ENCODE peak calls at places on chromosomes 5 and 9, in nine cellular contexts. U, W, L, Q, P, C, E, N and Y are unnamed samples.

GRCh38 chr5:35681911-35682310 is 64.2 kb downstream of the SPEF2 start:
- DNase-seq in P (no peak), C (no peak), U (no peak), L (no peak), N (no peak), W (no peak), E (no peak), Q (no peak), Y (no peak)

GRCh38 chr5:115815006-115815692 is 1.3 kb downstream of the CDO1 start:
- DNase-seq in E (no peak), U (no peak), N (no peak), P (no peak), Q (no peak), L (no peak), C (no peak), W (no peak), Y (no peak)

GRCh38 chr5:198941-199820 is 7.9 kb downstream of the LRRC14B start:
- DNase-seq in N (no peak), Q (no peak), U (no peak), P (no peak), E (no peak), L (no peak), W (no peak), C (no peak), Y (no peak)

GRCh38 chr5:178998441-178998840 is 3.3 kb upstream of the GRM6 start:
- DNase-seq in E (no peak), U (no peak), L (no peak), Q (no peak), W (no peak), P (no peak), C (no peak), N (no peak), Y (no peak)

GRCh38 chr5:147750065-147750464 is 32.5 kb downstream of the JAKMIP2 start:
- DNase-seq in W (no peak), N (no peak), P (peak; percentile 6), Q (no peak), E (no peak), U (no peak), L (no peak), C (no peak), Y (no peak)

GRCh38 chr5:81265101-81265500 is 32.0 kb downstream of the CKMT2 start:
- DNase-seq in Q (no peak), W (no peak), N (no peak), L (no peak), C (no peak), E (no peak), U (no peak), P (peak; percentile 14), Y (no peak)

GRCh38 chr5:39430461-39430860 is 5.7 kb upstream of the DAB2 start:
- DNase-seq in U (no peak), Q (no peak), N (no peak), E (peak; percentile 53), C (no peak), W (no peak), P (no peak), L (no peak), Y (no peak)

GRCh38 chr5:135438712-135439111 is 8.4 kb downstream of the DCANP1 start:
- DNase-seq in U (no peak), W (no peak), L (no peak), P (no peak), N (no peak), E (no peak), Q (peak; percentile 15), C (no peak), Y (no peak)

GRCh38 chr9:120014751-120015235 is 565.2 kb downstream of the CDK5RAP2 start:
- DNase-seq in E (no peak), W (no peak), N (no peak), Q (no peak), C (no peak), P (no peak), L (no peak), U (no peak), Y (no peak)

GRCh38 chr5:174764309-174764708 is 39.9 kb downstream of the MSX2 start:
- DNase-seq in W (no peak), U (no peak), E (no peak), Q (no peak), C (no peak), L (no peak), N (peak; percentile 0), P (no peak), Y (no peak)

GRCh38 chr5:154077692-154078091 is 38.9 kb downstream of the MFAP3 start:
- DNase-seq in E (peak; percentile 71), C (peak; percentile 16), N (no peak), W (no peak), U (peak; percentile 26), Q (no peak), L (no peak), P (peak; percentile 87), Y (no peak)

GRCh38 chr5:57103317-57103907 is 70.4 kb upstream of the GPBP1 start:
- DNase-seq in C (no peak), N (no peak), U (no peak), Q (no peak), P (no peak), L (no peak), E (no peak), W (no peak), Y (no peak)

GRCh38 chr9:123225995-123226394 is 42.4 kb downstream of the STRBP start:
- DNase-seq in L (no peak), Q (no peak), C (no peak), P (peak; percentile 2), E (peak; percentile 40), W (no peak), N (no peak), U (no peak), Y (no peak)

GRCh38 chr5:140266471-140267200 is 36.3 kb downstream of the PFDN1 start:
- DNase-seq in C (no peak), L (no peak), N (no peak), P (no peak), U (no peak), E (no peak), W (no peak), Q (no peak), Y (no peak)

GRCh38 chr5:57171818-57172465 is 1.9 kb upstream of the GPBP1 start:
- DNase-seq in W (no peak), U (no peak), P (peak; percentile 38), C (no peak), L (no peak), N (no peak), E (peak; percentile 46), Q (no peak), Y (no peak)

GRCh38 chr5:59922220-59922619 is 28.7 kb upstream of the PDE4D start:
- DNase-seq in N (no peak), U (no peak), W (no peak), P (no peak), E (no peak), L (no peak), Q (no peak), C (no peak), Y (no peak)

GRCh38 chr9:90300901-90301688 is 341.5 kb downstream of the DIRAS2 start:
- DNase-seq in L (no peak), P (peak; percentile 88), N (peak; percentile 48), W (no peak), U (peak; percentile 8), E (peak; percentile 76), Q (no peak), C (peak; percentile 95), Y (peak; percentile 16)

GRCh38 chr9:37859043-37859442 is 44.9 kb downstream of the SLC25A51 start:
- DNase-seq in P (peak; percentile 41), Q (no peak), L (no peak), N (no peak), U (no peak), E (peak; percentile 7), C (no peak), W (no peak), Y (no peak)

GRCh38 chr9:70510157-70510770 is 95.8 kb upstream of the KLF9 start:
- DNase-seq in W (no peak), N (peak; percentile 16), U (peak; percentile 47), P (peak; percentile 38), L (peak; percentile 22), C (no peak), Q (peak; percentile 67), E (no peak), Y (no peak)

GRCh38 chr5:2023196-2023595 is 140.5 kb upstream of the IRX4 start:
- DNase-seq in Q (no peak), E (peak; percentile 7), P (no peak), N (no peak), W (no peak), L (no peak), C (no peak), U (no peak), Y (no peak)

GRCh38 chr9:136847065-136847826 is 2.0 kb upstream of the PHPT1 start:
- DNase-seq in N (no peak), L (no peak), Q (peak; percentile 69), W (no peak), C (peak; percentile 55), U (peak; percentile 71), E (peak; percentile 41), P (peak; percentile 61), Y (no peak)

GRCh38 chr5:56183507-56183906 is 49.6 kb downstream of the ANKRD55 start:
- DNase-seq in P (peak; percentile 93), L (no peak), Q (no peak), E (peak; percentile 83), C (peak; percentile 63), U (no peak), W (no peak), N (no peak), Y (no peak)

GRCh38 chr9:120910643-120911042 is 16.0 kb downstream of the TRAF1 start:
- DNase-seq in P (no peak), L (no peak), Q (no peak), E (peak; percentile 33), U (no peak), C (no peak), N (no peak), W (no peak), Y (no peak)

GRCh38 chr5:81208904-81209303 is 24.2 kb upstream of the CKMT2 start:
- DNase-seq in E (peak; percentile 70), C (no peak), L (no peak), P (no peak), W (no peak), U (no peak), Q (no peak), N (no peak), Y (no peak)

GRCh38 chr5:1380011-1380817 is 35.3 kb upstream of the CLPTM1L start:
- DNase-seq in N (peak; percentile 22), P (peak; percentile 7), W (no peak), C (peak; percentile 55), U (no peak), E (no peak), L (peak; percentile 60), Q (no peak), Y (peak; percentile 48)

GRCh38 chr5:68243251-68243650 is 27.7 kb downstream of the PIK3R1 start:
- DNase-seq in W (no peak), Q (no peak), U (no peak), P (no peak), E (no peak), N (no peak), L (no peak), C (no peak), Y (no peak)